ENCODE peak calls at places on chromosomes 7 and 10, in eight cellular contexts. One of them, this sample, is unnamed.

GRCh38 chr7:37433166-37433565 is 15.5 kb downstream of the ELMO1 start:
- DNase-seq in caudate nucleus: no peak
- DNase-seq in Right ventricle myocardium superior: no peak
- DNase-seq in Panc1: no peak
- DNase-seq in CD8-positive, alpha-beta T cell: no peak
- DNase-seq in D721Med: no peak
- DNase-seq in aorta: no peak
- DNase-seq in MV-4-11: no peak
- DNase-seq in this sample: no peak

GRCh38 chr10:8133146-8133545 is 78.7 kb downstream of the GATA3 start:
- DNase-seq in caudate nucleus: no peak
- DNase-seq in Right ventricle myocardium superior: no peak
- DNase-seq in Panc1: no peak
- DNase-seq in CD8-positive, alpha-beta T cell: no peak
- DNase-seq in D721Med: no peak
- DNase-seq in aorta: no peak
- DNase-seq in MV-4-11: peak
- DNase-seq in this sample: no peak

GRCh38 chr7:33728779-33729646 is 176.3 kb upstream of the BMPER start:
- DNase-seq in caudate nucleus: no peak
- DNase-seq in Right ventricle myocardium superior: no peak
- DNase-seq in Panc1: no peak
- DNase-seq in CD8-positive, alpha-beta T cell: no peak
- DNase-seq in D721Med: no peak
- DNase-seq in aorta: no peak
- DNase-seq in MV-4-11: no peak
- DNase-seq in this sample: no peak

GRCh38 chr7:106179256-106179655 is 67.1 kb upstream of the SYPL1 start:
- DNase-seq in caudate nucleus: no peak
- DNase-seq in Right ventricle myocardium superior: no peak
- DNase-seq in Panc1: no peak
- DNase-seq in CD8-positive, alpha-beta T cell: no peak
- DNase-seq in D721Med: no peak
- DNase-seq in aorta: no peak
- DNase-seq in MV-4-11: no peak
- DNase-seq in this sample: no peak

GRCh38 chr7:131210618-131211017 is 117.1 kb upstream of the MKLN1 start:
- DNase-seq in caudate nucleus: no peak
- DNase-seq in Right ventricle myocardium superior: no peak
- DNase-seq in Panc1: no peak
- DNase-seq in CD8-positive, alpha-beta T cell: no peak
- DNase-seq in D721Med: no peak
- DNase-seq in aorta: no peak
- DNase-seq in MV-4-11: no peak
- DNase-seq in this sample: no peak

GRCh38 chr10:92452313-92452712 is 121.6 kb downstream of the IDE start:
- DNase-seq in caudate nucleus: no peak
- DNase-seq in Right ventricle myocardium superior: no peak
- DNase-seq in Panc1: no peak
- DNase-seq in CD8-positive, alpha-beta T cell: no peak
- DNase-seq in D721Med: no peak
- DNase-seq in aorta: no peak
- DNase-seq in MV-4-11: no peak
- DNase-seq in this sample: no peak

GRCh38 chr10:78623577-78624215 is 445.1 kb upstream of the ZMIZ1 start:
- DNase-seq in caudate nucleus: no peak
- DNase-seq in Right ventricle myocardium superior: no peak
- DNase-seq in Panc1: peak
- DNase-seq in CD8-positive, alpha-beta T cell: no peak
- DNase-seq in D721Med: no peak
- DNase-seq in aorta: no peak
- DNase-seq in MV-4-11: peak
- DNase-seq in this sample: no peak

GRCh38 chr7:90563286-90563685 is 32.8 kb upstream of the CDK14 start:
- DNase-seq in caudate nucleus: no peak
- DNase-seq in Right ventricle myocardium superior: no peak
- DNase-seq in Panc1: no peak
- DNase-seq in CD8-positive, alpha-beta T cell: no peak
- DNase-seq in D721Med: no peak
- DNase-seq in aorta: no peak
- DNase-seq in MV-4-11: no peak
- DNase-seq in this sample: no peak

GRCh38 chr7:7812112-7812511 is 93.7 kb upstream of the RPA3 start:
- DNase-seq in caudate nucleus: no peak
- DNase-seq in Right ventricle myocardium superior: no peak
- DNase-seq in Panc1: no peak
- DNase-seq in CD8-positive, alpha-beta T cell: no peak
- DNase-seq in D721Med: no peak
- DNase-seq in aorta: no peak
- DNase-seq in MV-4-11: peak
- DNase-seq in this sample: no peak

GRCh38 chr10:108050626-108051025 is 886.1 kb upstream of the SORCS1 start:
- DNase-seq in caudate nucleus: no peak
- DNase-seq in Right ventricle myocardium superior: no peak
- DNase-seq in Panc1: no peak
- DNase-seq in CD8-positive, alpha-beta T cell: no peak
- DNase-seq in D721Med: no peak
- DNase-seq in aorta: no peak
- DNase-seq in MV-4-11: no peak
- DNase-seq in this sample: no peak

GRCh38 chr10:62399211-62399610 is 25.0 kb downstream of the ZNF365 start:
- DNase-seq in caudate nucleus: no peak
- DNase-seq in Right ventricle myocardium superior: no peak
- DNase-seq in Panc1: no peak
- DNase-seq in CD8-positive, alpha-beta T cell: no peak
- DNase-seq in D721Med: no peak
- DNase-seq in aorta: no peak
- DNase-seq in MV-4-11: no peak
- DNase-seq in this sample: no peak

GRCh38 chr7:158473946-158474345 is 113.7 kb downstream of the PTPRN2 start:
- DNase-seq in caudate nucleus: no peak
- DNase-seq in Right ventricle myocardium superior: no peak
- DNase-seq in Panc1: no peak
- DNase-seq in CD8-positive, alpha-beta T cell: no peak
- DNase-seq in D721Med: no peak
- DNase-seq in aorta: no peak
- DNase-seq in MV-4-11: no peak
- DNase-seq in this sample: no peak

GRCh38 chr7:45570797-45571196 is 3.4 kb upstream of the ADCY1 start:
- DNase-seq in caudate nucleus: no peak
- DNase-seq in Right ventricle myocardium superior: no peak
- DNase-seq in Panc1: no peak
- DNase-seq in CD8-positive, alpha-beta T cell: no peak
- DNase-seq in D721Med: no peak
- DNase-seq in aorta: no peak
- DNase-seq in MV-4-11: no peak
- DNase-seq in this sample: no peak

GRCh38 chr10:100710151-100710871 is 35.1 kb upstream of the PAX2 start:
- DNase-seq in caudate nucleus: no peak
- DNase-seq in Right ventricle myocardium superior: no peak
- DNase-seq in Panc1: no peak
- DNase-seq in CD8-positive, alpha-beta T cell: no peak
- DNase-seq in D721Med: no peak
- DNase-seq in aorta: no peak
- DNase-seq in MV-4-11: no peak
- DNase-seq in this sample: no peak

GRCh38 chr7:79806161-79806734 is 328.4 kb upstream of the GNAI1 start:
- DNase-seq in caudate nucleus: no peak
- DNase-seq in Right ventricle myocardium superior: no peak
- DNase-seq in Panc1: no peak
- DNase-seq in CD8-positive, alpha-beta T cell: no peak
- DNase-seq in D721Med: no peak
- DNase-seq in aorta: no peak
- DNase-seq in MV-4-11: no peak
- DNase-seq in this sample: no peak

GRCh38 chr7:27165089-27165654 is at the start of gene HOXA9:
- DNase-seq in caudate nucleus: no peak
- DNase-seq in Right ventricle myocardium superior: peak
- DNase-seq in Panc1: no peak
- DNase-seq in CD8-positive, alpha-beta T cell: no peak
- DNase-seq in D721Med: no peak
- DNase-seq in aorta: peak
- DNase-seq in MV-4-11: peak
- DNase-seq in this sample: peak

GRCh38 chr10:29555746-29556481 is 78.9 kb downstream of the SVIL start:
- DNase-seq in caudate nucleus: no peak
- DNase-seq in Right ventricle myocardium superior: no peak
- DNase-seq in Panc1: no peak
- DNase-seq in CD8-positive, alpha-beta T cell: no peak
- DNase-seq in D721Med: no peak
- DNase-seq in aorta: no peak
- DNase-seq in MV-4-11: no peak
- DNase-seq in this sample: no peak

GRCh38 chr7:95089414-95089813 is 182.0 kb downstream of the PPP1R9A start:
- DNase-seq in caudate nucleus: no peak
- DNase-seq in Right ventricle myocardium superior: no peak
- DNase-seq in Panc1: no peak
- DNase-seq in CD8-positive, alpha-beta T cell: no peak
- DNase-seq in D721Med: no peak
- DNase-seq in aorta: no peak
- DNase-seq in MV-4-11: no peak
- DNase-seq in this sample: no peak

GRCh38 chr10:126905776-126906703 is 812 bp downstream of the DOCK1 start:
- DNase-seq in caudate nucleus: no peak
- DNase-seq in Right ventricle myocardium superior: no peak
- DNase-seq in Panc1: no peak
- DNase-seq in CD8-positive, alpha-beta T cell: no peak
- DNase-seq in D721Med: no peak
- DNase-seq in aorta: peak
- DNase-seq in MV-4-11: no peak
- DNase-seq in this sample: peak

GRCh38 chr7:77570330-77571011 is 33.4 kb downstream of the PTPN12 start:
- DNase-seq in caudate nucleus: no peak
- DNase-seq in Right ventricle myocardium superior: no peak
- DNase-seq in Panc1: no peak
- DNase-seq in CD8-positive, alpha-beta T cell: no peak
- DNase-seq in D721Med: no peak
- DNase-seq in aorta: no peak
- DNase-seq in MV-4-11: peak
- DNase-seq in this sample: no peak

GRCh38 chr7:114085592-114086490 is 167.0 kb upstream of the PPP1R3A start:
- DNase-seq in caudate nucleus: peak
- DNase-seq in Right ventricle myocardium superior: peak
- DNase-seq in Panc1: no peak
- DNase-seq in CD8-positive, alpha-beta T cell: peak
- DNase-seq in D721Med: no peak
- DNase-seq in aorta: peak
- DNase-seq in MV-4-11: peak
- DNase-seq in this sample: peak

GRCh38 chr10:97270523-97271154 is 21.8 kb downstream of the ARHGAP19 start:
- DNase-seq in caudate nucleus: no peak
- DNase-seq in Right ventricle myocardium superior: no peak
- DNase-seq in Panc1: no peak
- DNase-seq in CD8-positive, alpha-beta T cell: no peak
- DNase-seq in D721Med: no peak
- DNase-seq in aorta: no peak
- DNase-seq in MV-4-11: no peak
- DNase-seq in this sample: no peak

GRCh38 chr10:24952146-24952700 is at the start of gene PRTFDC1:
- DNase-seq in caudate nucleus: no peak
- DNase-seq in Right ventricle myocardium superior: peak
- DNase-seq in Panc1: no peak
- DNase-seq in CD8-positive, alpha-beta T cell: peak
- DNase-seq in D721Med: no peak
- DNase-seq in aorta: peak
- DNase-seq in MV-4-11: no peak
- DNase-seq in this sample: peak

GRCh38 chr10:108544500-108545120 is 1378.7 kb downstream of the XPNPEP1 start:
- DNase-seq in caudate nucleus: no peak
- DNase-seq in Right ventricle myocardium superior: peak
- DNase-seq in Panc1: peak
- DNase-seq in CD8-positive, alpha-beta T cell: no peak
- DNase-seq in D721Med: no peak
- DNase-seq in aorta: peak
- DNase-seq in MV-4-11: peak
- DNase-seq in this sample: peak

GRCh38 chr7:134954197-134955082 is 31.9 kb upstream of the AGBL3 start:
- DNase-seq in caudate nucleus: no peak
- DNase-seq in Right ventricle myocardium superior: no peak
- DNase-seq in Panc1: no peak
- DNase-seq in CD8-positive, alpha-beta T cell: no peak
- DNase-seq in D721Med: no peak
- DNase-seq in aorta: no peak
- DNase-seq in MV-4-11: peak
- DNase-seq in this sample: no peak

GRCh38 chr7:158541330-158542010 is 46.2 kb downstream of the PTPRN2 start:
- DNase-seq in caudate nucleus: no peak
- DNase-seq in Right ventricle myocardium superior: peak
- DNase-seq in Panc1: no peak
- DNase-seq in CD8-positive, alpha-beta T cell: no peak
- DNase-seq in D721Med: no peak
- DNase-seq in aorta: no peak
- DNase-seq in MV-4-11: peak
- DNase-seq in this sample: peak

GRCh38 chr10:12667006-12667405 is 317.7 kb downstream of the CAMK1D start:
- DNase-seq in caudate nucleus: peak
- DNase-seq in Right ventricle myocardium superior: no peak
- DNase-seq in Panc1: no peak
- DNase-seq in CD8-positive, alpha-beta T cell: no peak
- DNase-seq in D721Med: no peak
- DNase-seq in aorta: no peak
- DNase-seq in MV-4-11: no peak
- DNase-seq in this sample: no peak

GRCh38 chr7:151076863-151077704 is 3.5 kb downstream of the FASTK start:
- DNase-seq in caudate nucleus: no peak
- DNase-seq in Right ventricle myocardium superior: no peak
- DNase-seq in Panc1: no peak
- DNase-seq in CD8-positive, alpha-beta T cell: no peak
- DNase-seq in D721Med: no peak
- DNase-seq in aorta: no peak
- DNase-seq in MV-4-11: no peak
- DNase-seq in this sample: no peak

GRCh38 chr10:106636781-106637491 is 527.6 kb downstream of the SORCS1 start:
- DNase-seq in caudate nucleus: no peak
- DNase-seq in Right ventricle myocardium superior: no peak
- DNase-seq in Panc1: no peak
- DNase-seq in CD8-positive, alpha-beta T cell: no peak
- DNase-seq in D721Med: no peak
- DNase-seq in aorta: no peak
- DNase-seq in MV-4-11: no peak
- DNase-seq in this sample: no peak

GRCh38 chr7:6071406-6071805 is 40.2 kb downstream of the ANKRD61 start:
- DNase-seq in caudate nucleus: no peak
- DNase-seq in Right ventricle myocardium superior: no peak
- DNase-seq in Panc1: no peak
- DNase-seq in CD8-positive, alpha-beta T cell: no peak
- DNase-seq in D721Med: no peak
- DNase-seq in aorta: no peak
- DNase-seq in MV-4-11: peak
- DNase-seq in this sample: no peak

This sample was measured in left ventricle myocardium superior.